ENCODE peak calls at places on chromosomes 16 and 17, in eight cellular contexts. O is activated CD8-positive, alpha-beta memory T cell treated with anti-CD3 and anti-CD28 coated beads, Interleukin-2, amount 50 U/mL, for 48 hours; Q is HFF-Myc; G is T-helper 1 cell; S is activated naive CD4-positive, alpha-beta T cell treated with Interleukin-2 at 50 U/mL for 16 hours; C is activated CD4-positive, alpha-beta T cell treated with anti-CD3 and anti-CD28 coated beads, Interleukin-2, amount 10 ng/mL, durations not matched to agents 7 days and 5 days; B is AML-193; V is neuronal stem cell. P is an unnamed sample.

GRCh38 chr16:13036600-13036999 is 135.2 kb downstream of the SHISA9 start:
- DNase-seq in V (peak), G (no peak), C (peak), B (peak), Q (peak), O (peak), S (no peak), P (no peak)

GRCh38 chr16:50272687-50273381 is 6.5 kb downstream of the ADCY7 start:
- DNase-seq in G (no peak), O (no peak), S (no peak), C (no peak), B (no peak), V (no peak), Q (no peak), P (no peak)

GRCh38 chr16:28041615-28042014 is 21.9 kb downstream of the GSG1L start:
- DNase-seq in V (no peak), S (no peak), G (no peak), B (no peak), O (no peak), Q (no peak), C (no peak), P (no peak)

GRCh38 chr17:56602292-56603130 is 9.0 kb downstream of the NOG start:
- DNase-seq in V (no peak), B (no peak), G (no peak), S (no peak), O (no peak), C (peak), Q (no peak), P (no peak)

GRCh38 chr17:48625502-48626201 is 506 bp downstream of the HOXB9 start:
- DNase-seq in V (no peak), S (peak), B (no peak), C (peak), O (peak), Q (no peak), G (peak), P (no peak)

GRCh38 chr17:40322417-40323315 is 13.7 kb downstream of the RARA start:
- DNase-seq in V (no peak), B (peak), S (peak), Q (no peak), O (peak), C (peak), G (peak), P (peak)

GRCh38 chr17:56624315-56624714 is 30.8 kb downstream of the NOG start:
- DNase-seq in G (no peak), S (no peak), C (no peak), B (peak), O (no peak), V (no peak), Q (no peak), P (peak)

GRCh38 chr17:28402224-28402630 is 3.8 kb downstream of the SLC46A1 start:
- DNase-seq in Q (no peak), S (no peak), V (no peak), B (no peak), O (no peak), G (no peak), C (no peak), P (no peak)

GRCh38 chr17:29591737-29592624 is 951 bp upstream of the ANKRD13B start:
- DNase-seq in B (peak), G (peak), Q (peak), V (peak), C (peak), O (peak), S (peak), P (peak)

GRCh38 chr16:74724820-74725549 is 24.3 kb upstream of the MLKL start:
- DNase-seq in Q (no peak), O (no peak), B (no peak), G (no peak), V (no peak), S (no peak), C (no peak), P (peak)

GRCh38 chr17:17942846-17943245 is 29.4 kb downstream of the TOM1L2 start:
- DNase-seq in C (no peak), S (no peak), Q (no peak), G (no peak), V (no peak), B (no peak), O (no peak), P (peak)

GRCh38 chr17:50634123-50634914 is at the start of gene ABCC3:
- DNase-seq in V (no peak), G (no peak), S (no peak), O (no peak), B (no peak), C (no peak), Q (no peak), P (peak)

GRCh38 chr17:57862410-57862989 is 12.7 kb upstream of the MRPS23 start:
- DNase-seq in C (no peak), V (no peak), Q (no peak), G (no peak), O (no peak), S (no peak), B (no peak), P (no peak)

GRCh38 chr16:17629936-17630335 is 159.2 kb upstream of the XYLT1 start:
- DNase-seq in S (no peak), V (no peak), B (no peak), C (no peak), O (no peak), Q (no peak), G (no peak), P (no peak)

GRCh38 chr17:67557052-67557845 is 160.5 kb upstream of the NOL11 start:
- DNase-seq in G (no peak), Q (no peak), C (no peak), B (no peak), S (no peak), V (no peak), O (peak), P (no peak)

GRCh38 chr16:46828943-46829342 is 2.0 kb downstream of the C16orf87 start:
- DNase-seq in B (no peak), S (no peak), O (no peak), V (no peak), Q (no peak), G (no peak), C (no peak), P (no peak)

GRCh38 chr17:32484628-32485027 is 2.2 kb upstream of the CDK5R1 start:
- DNase-seq in Q (no peak), G (no peak), C (no peak), B (no peak), S (no peak), V (no peak), O (peak), P (no peak)

GRCh38 chr17:41464682-41465081 is 2.5 kb downstream of the KRT32 start:
- DNase-seq in O (no peak), Q (peak), B (no peak), G (no peak), S (no peak), C (no peak), V (no peak), P (peak)

GRCh38 chr16:80741716-80742115 is 62.7 kb downstream of the CDYL2 start:
- DNase-seq in G (no peak), B (no peak), S (no peak), C (no peak), V (no peak), Q (no peak), O (no peak), P (no peak)

GRCh38 chr17:45410144-45411091 is 22.3 kb downstream of the ARHGAP27 start:
- DNase-seq in Q (no peak), B (peak), O (peak), V (no peak), S (peak), C (peak), G (peak), P (no peak)

GRCh38 chr17:3531266-3532101 is 26.1 kb downstream of the TRPV3 start:
- DNase-seq in S (no peak), O (no peak), C (no peak), B (no peak), V (no peak), Q (no peak), G (no peak), P (no peak)

GRCh38 chr17:76598004-76598439 is 12.4 kb upstream of the ST6GALNAC2 start:
- DNase-seq in G (no peak), O (no peak), B (peak), S (no peak), V (no peak), C (no peak), Q (no peak), P (no peak)

GRCh38 chr16:81519298-81520150 is 74.9 kb downstream of the CMIP start:
- DNase-seq in G (no peak), C (no peak), O (no peak), S (no peak), Q (no peak), B (peak), V (no peak), P (no peak)

GRCh38 chr17:55237268-55237667 is 27.5 kb upstream of the HLF start:
- DNase-seq in G (no peak), C (no peak), Q (no peak), O (no peak), B (no peak), V (no peak), S (no peak), P (no peak)

GRCh38 chr16:4510747-4511426 is 27.7 kb downstream of the CDIP1 start:
- DNase-seq in B (no peak), G (no peak), S (no peak), C (no peak), Q (no peak), V (no peak), O (no peak), P (no peak)

GRCh38 chr17:32498362-32498761 is 11.6 kb downstream of the CDK5R1 start:
- DNase-seq in O (no peak), G (no peak), V (no peak), B (no peak), C (no peak), Q (no peak), S (no peak), P (no peak)

GRCh38 chr16:48504216-48504615 is 105.8 kb downstream of the N4BP1 start:
- DNase-seq in B (no peak), V (no peak), O (no peak), Q (no peak), G (no peak), S (no peak), C (no peak), P (no peak)

GRCh38 chr17:74736423-74737298 is at the start of gene RAB37:
- DNase-seq in B (peak), O (no peak), C (peak), Q (no peak), G (no peak), V (no peak), S (peak), P (no peak)

GRCh38 chr17:64694207-64694606 is 32.1 kb upstream of the SMURF2 start:
- DNase-seq in S (no peak), O (no peak), C (no peak), B (peak), V (no peak), Q (no peak), G (no peak), P (peak)

GRCh38 chr17:65434251-65434650 is 127.2 kb downstream of the AXIN2 start:
- DNase-seq in B (no peak), Q (no peak), G (no peak), O (no peak), C (no peak), V (no peak), S (no peak), P (peak)

GRCh38 chr17:41413353-41413752 is 11.0 kb downstream of the KRT37 start:
- DNase-seq in B (no peak), Q (no peak), O (no peak), S (no peak), C (no peak), G (no peak), V (no peak), P (no peak)

P was measured in HCEC 1CT.